ENCODE peak calls at places on chromosomes 3 and 15, in six cellular contexts. N is suprapubic skin, W is A549, V is ovary, C is tibial nerve, X is stomach. G is an unnamed sample.

GRCh38 chr15:74642724-74643367 is 27.2 kb downstream of the CLK3 start:
- DNase-seq in N (no peak), W (no peak), V (no peak), C (no peak), X (peak), G (no peak)

GRCh38 chr3:100634493-100635272 is 25.3 kb downstream of the ADGRG7 start:
- DNase-seq in N (no peak), W (peak), V (no peak), C (no peak), X (peak), G (no peak)

GRCh38 chr15:79923515-79924169 is 26.8 kb upstream of the MTHFS start:
- DNase-seq in N (peak), W (peak), V (peak), C (peak), X (peak), G (peak)

GRCh38 chr3:25084016-25084415 is 344.0 kb upstream of the RARB start:
- DNase-seq in N (no peak), W (no peak), V (no peak), C (no peak), X (no peak), G (no peak)

GRCh38 chr15:34271493-34271892 is 46.7 kb downstream of the EMC4 start:
- DNase-seq in N (no peak), W (peak), V (no peak), C (no peak), X (no peak), G (no peak)

GRCh38 chr15:77514635-77515421 is 94.1 kb downstream of the HMG20A start:
- DNase-seq in N (peak), W (no peak), V (no peak), C (no peak), X (no peak), G (no peak)

GRCh38 chr15:58003810-58004209 is 61.7 kb downstream of the ALDH1A2 start:
- DNase-seq in N (no peak), W (no peak), V (no peak), C (no peak), X (no peak), G (no peak)

GRCh38 chr3:171219258-171219657 is 192.7 kb upstream of the SLC2A2 start:
- DNase-seq in N (no peak), W (no peak), V (no peak), C (no peak), X (no peak), G (no peak)

GRCh38 chr3:50652709-50653108 is 22.0 kb upstream of the DOCK3 start:
- DNase-seq in N (no peak), W (peak), V (no peak), C (no peak), X (peak), G (no peak)

GRCh38 chr15:69807752-69808151 is 290.0 kb downstream of the TLE3 start:
- DNase-seq in N (no peak), W (peak), V (no peak), C (no peak), X (no peak), G (no peak)

GRCh38 chr3:38985581-38985980 is 66.2 kb downstream of the SCN11A start:
- DNase-seq in N (no peak), W (peak), V (no peak), C (no peak), X (no peak), G (no peak)

GRCh38 chr3:117036259-117036799 is 326.8 kb downstream of the TUSC7 start:
- DNase-seq in N (no peak), W (no peak), V (no peak), C (peak), X (no peak), G (no peak)

DNA sequence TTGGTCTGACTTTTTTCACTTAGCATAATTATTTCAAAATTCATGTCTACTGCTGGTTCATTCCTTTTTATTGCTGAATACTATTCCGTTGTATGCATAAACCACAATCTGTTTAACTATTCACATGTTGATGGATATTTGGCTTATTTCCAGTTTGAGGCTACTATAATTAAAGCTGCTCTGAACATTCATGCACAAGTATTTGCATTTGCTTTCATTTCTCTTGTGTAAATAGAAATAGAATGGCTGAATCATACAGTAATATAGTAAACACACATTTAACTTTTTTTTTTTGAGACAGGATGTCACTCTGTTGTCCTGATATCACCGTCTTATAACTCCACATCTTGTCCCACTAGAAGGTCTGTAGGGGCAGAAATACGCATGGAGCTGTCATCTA is 57.3 kb downstream of the NMNAT3 start:
- DNase-seq in N (no peak), W (no peak), V (no peak), C (no peak), X (no peak), G (no peak)
- H3K27ac ChIP-seq in N (no peak), W (no peak), V (no peak), C (no peak), X (no peak), G (no peak)

GRCh38 chr15:39427705-39428104 is 153.2 kb upstream of the THBS1 start:
- DNase-seq in N (no peak), W (no peak), V (no peak), C (no peak), X (no peak), G (no peak)

GRCh38 chr15:39431371-39431770 is 149.5 kb upstream of the THBS1 start:
- DNase-seq in N (no peak), W (no peak), V (no peak), C (no peak), X (no peak), G (no peak)

GRCh38 chr15:39430389-39430788 is 150.5 kb upstream of the THBS1 start:
- DNase-seq in N (no peak), W (no peak), V (no peak), C (no peak), X (no peak), G (no peak)

GRCh38 chr15:39429898-39430357 is 151.0 kb upstream of the THBS1 start:
- DNase-seq in N (no peak), W (peak), V (no peak), C (no peak), X (peak), G (no peak)

DNA sequence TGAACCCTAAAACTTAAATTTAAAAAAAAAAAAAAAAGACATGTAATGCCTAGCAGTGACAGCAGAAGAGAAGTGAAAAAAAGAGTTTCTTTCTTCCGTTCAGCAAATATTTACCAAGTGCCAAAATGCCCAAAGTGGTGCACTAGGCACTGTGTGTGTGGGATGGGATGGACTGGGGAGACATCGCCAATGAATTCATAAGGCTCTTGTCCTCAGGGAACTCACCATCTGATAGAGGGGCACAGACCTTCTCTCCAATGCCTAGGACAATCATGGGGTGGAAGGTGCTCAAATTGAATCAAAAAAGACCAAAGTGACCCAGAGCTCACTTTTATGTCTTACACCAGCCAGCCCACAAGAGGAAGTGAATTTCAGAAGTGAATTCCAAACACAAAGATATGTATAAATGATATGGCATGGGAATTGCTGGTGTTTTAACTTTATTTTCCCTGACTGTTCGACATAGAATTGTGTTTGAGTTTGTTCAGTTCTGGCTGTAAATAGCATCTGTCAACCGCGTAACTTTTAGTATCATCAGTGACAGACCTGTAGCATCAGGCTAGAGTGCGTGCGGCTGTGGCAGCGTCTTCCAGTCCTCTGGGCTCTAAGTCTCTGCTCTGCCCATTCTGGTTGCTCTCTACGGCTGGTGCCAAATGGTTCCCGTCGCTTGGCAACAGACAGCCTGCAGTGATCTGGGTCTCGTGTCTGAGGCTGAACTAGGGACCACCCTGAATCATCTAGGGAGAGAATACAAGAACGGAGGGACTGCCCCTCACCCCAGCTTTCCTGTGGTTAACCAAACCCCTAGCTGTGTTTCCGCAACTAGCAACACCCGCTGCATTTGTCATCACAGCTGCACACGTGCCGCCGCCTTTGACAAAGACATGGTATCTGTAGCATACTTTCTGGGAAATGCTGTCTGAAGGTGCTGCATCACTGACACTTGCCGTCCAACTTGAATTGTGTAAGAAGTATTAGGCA is 154.0 kb upstream of the THBS1 start:
- DNase-seq in N (peak), W (no peak), V (no peak), C (peak), X (peak), G (peak)
- TF ChIP-seq EP300 in N (no peak), W (no peak), V (no peak), C (peak), X (no peak), G (peak)

DNA sequence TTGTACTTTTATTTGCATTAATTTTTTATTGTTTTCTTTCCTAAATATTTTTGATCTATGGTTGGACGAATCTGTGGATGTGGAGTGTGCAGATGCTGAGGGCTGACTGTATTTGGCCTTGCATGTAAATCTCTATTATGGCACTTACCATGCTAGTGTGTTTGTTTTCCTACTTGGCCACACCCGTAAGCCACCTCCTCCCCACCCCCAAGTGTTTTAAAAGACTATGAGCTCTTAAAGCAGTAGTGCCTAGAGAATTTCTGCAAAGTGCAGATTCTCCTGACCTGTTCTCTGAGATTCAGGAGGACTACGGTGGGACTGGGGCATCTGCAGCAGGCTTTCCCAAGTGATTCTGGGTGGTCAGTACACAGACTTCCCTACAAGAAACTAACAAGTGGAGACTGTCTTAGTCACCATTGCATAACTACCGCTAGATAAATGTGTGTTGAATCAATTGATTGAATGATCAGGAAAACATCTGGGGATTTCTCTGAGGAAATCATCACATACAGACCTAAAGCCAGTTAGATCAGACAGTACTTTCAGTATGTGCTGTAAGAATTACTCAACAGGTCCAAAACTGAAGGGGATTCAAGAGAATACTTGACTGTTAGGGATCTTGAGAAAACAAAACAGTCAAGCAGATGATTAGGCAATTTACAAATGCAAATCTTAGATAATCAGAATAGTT is 6.2 kb upstream of the TIPARP start:
- DNase-seq in N (no peak), W (no peak), V (no peak), C (no peak), X (peak), G (no peak)
- H3K27ac ChIP-seq in N (no peak), W (no peak), V (no peak), C (no peak), X (peak), G (no peak)

GRCh38 chr3:44439499-44440295 is 37.8 kb downstream of the ZNF445 start:
- DNase-seq in N (peak), W (no peak), V (peak), C (peak), X (peak), G (peak)
- TF ChIP-seq EP300 in N (no peak), W (no peak), V (no peak), C (peak), X (peak), G (no peak)

DNA sequence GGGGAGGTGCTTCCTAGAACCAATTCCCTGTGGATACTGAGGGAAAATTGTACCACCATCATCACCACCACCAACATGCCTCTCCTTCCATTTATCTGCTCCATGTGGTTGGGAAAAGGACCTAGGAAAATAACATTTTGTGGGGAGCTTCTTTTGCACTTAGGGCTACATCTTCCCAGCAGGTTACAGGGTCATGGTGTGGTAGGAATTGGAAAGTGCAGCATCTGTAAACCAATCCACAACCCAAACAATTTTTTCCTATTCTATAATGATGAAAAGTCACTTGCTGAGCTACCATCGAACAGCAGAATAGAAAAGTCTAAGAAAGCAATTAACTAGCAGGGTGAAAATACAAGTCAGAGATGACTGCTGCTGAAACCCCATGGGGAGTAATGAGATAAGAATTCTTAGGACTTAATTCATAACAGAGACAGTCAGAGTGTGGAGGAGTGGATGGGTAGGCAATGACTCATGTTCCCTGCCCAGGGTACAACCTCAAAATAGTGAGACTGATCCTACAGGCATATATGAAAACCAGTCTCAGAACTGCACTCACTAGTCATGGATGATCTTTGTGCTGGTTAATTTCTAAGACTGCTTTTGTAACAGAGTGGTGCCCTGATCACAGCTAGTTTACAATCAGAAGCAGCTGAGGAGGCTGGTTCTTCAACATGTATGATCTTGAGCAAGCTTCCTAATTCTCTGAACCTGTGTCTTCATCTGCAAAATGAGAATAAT is 38.1 kb upstream of the LEKR1 start:
- DNase-seq in N (no peak), W (peak), V (no peak), C (no peak), X (no peak), G (no peak)
- H3K27ac ChIP-seq in N (no peak), W (peak), V (no peak), C (no peak), X (no peak), G (no peak)

DNA sequence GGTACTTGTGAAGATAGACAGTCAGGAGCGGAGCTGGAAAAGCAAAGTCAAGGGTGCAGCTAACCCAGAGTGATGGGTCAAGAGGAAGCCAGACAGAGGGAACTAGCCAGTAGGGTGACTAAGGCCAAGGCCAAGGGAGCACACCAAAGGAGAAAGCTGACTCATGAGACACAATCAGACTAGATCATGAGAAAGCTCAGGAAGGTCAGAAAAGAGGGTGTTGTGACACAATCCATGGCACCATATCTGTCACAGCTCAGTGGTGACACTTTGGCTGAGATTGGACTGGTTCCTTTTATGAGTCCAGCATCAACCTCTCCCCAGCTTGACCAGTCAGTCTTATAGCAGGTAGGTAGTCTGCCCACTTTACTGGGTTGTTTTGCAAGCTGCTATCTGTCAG is 22.2 kb downstream of the P2RY1 start:
- DNase-seq in N (no peak), W (peak), V (no peak), C (no peak), X (no peak), G (no peak)
- TF ChIP-seq EP300 in N (no peak), W (no peak), V (no peak), C (no peak), X (no peak), G (no peak)

GRCh38 chr15:81331600-81331999 is 7.7 kb upstream of the STARD5 start:
- DNase-seq in N (no peak), W (no peak), V (no peak), C (no peak), X (no peak), G (no peak)
- H3K27ac ChIP-seq in N (no peak), W (no peak), V (no peak), C (no peak), X (no peak), G (no peak)

DNA sequence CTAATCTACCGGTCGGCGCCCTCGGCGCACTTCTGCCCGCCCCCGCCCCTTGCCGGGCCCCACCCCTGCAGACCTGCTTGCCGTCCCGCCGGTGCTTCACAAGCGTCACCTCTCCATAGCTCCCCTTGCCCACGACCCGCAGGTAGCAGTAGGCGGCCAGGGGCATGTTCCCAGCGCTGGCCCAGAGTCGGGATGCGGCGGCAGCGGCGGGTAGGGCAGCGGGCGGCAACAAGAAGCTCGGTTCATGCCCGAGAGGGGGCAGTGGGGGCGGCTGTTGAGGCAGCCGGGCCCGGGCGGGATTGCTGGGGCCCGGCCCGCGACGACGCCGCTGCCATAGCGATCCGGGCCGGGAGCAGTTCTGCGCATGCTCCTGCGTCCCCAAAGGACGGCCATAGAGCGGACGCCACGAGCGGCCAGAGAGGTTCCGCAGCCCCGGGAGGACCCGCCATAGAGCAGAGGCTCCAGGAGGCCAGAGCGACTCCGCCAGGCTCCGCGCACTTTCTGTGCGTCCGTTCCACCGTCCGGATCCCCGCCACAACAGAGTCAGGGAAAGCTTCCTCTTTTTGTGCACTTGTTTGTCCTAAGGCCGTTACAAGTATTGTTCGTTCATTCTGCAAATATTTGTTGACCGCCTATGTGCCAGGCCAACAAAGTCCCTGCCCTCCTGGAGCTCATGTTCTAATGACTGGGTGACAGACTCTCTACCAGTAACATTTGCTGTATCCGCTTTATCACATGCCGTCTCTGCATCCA is at the start of gene NEK4:
- DNase-seq in N (peak), W (peak), V (peak), C (peak), X (peak), G (peak)
- TF ChIP-seq EP300 in N (no peak), W (no peak), V (no peak), C (peak), X (no peak), G (no peak)

GRCh38 chr3:184777566-184778356 is 34.2 kb upstream of the VPS8 start:
- DNase-seq in N (peak), W (peak), V (peak), C (peak), X (peak), G (peak)

GRCh38 chr3:184778426-184779332 is 33.3 kb upstream of the VPS8 start:
- DNase-seq in N (no peak), W (no peak), V (no peak), C (no peak), X (no peak), G (no peak)

GRCh38 chr3:184781801-184782200 is 30.2 kb upstream of the VPS8 start:
- DNase-seq in N (no peak), W (no peak), V (no peak), C (no peak), X (no peak), G (no peak)

GRCh38 chr3:184783309-184783708 is 28.7 kb upstream of the VPS8 start:
- DNase-seq in N (no peak), W (no peak), V (no peak), C (no peak), X (no peak), G (no peak)

GRCh38 chr3:184780981-184781515 is 30.9 kb upstream of the VPS8 start:
- DNase-seq in N (no peak), W (no peak), V (no peak), C (no peak), X (no peak), G (no peak)
- H3K27ac ChIP-seq in N (no peak), W (no peak), V (no peak), C (no peak), X (no peak), G (no peak)

G was measured in esophagus muscularis mucosa.